ENCODE peak calls at places on chromosomes 6 and 20, in seven cellular contexts. O, W, U, A, T, E and F are unnamed samples.

GRCh38 chr6:11607381-11607780 is 69.8 kb downstream of the TMEM170B start:
- DNase-seq in O (no peak), T (no peak), W (no peak), E (peak; percentile 21), U (no peak), A (no peak), F (no peak)

GRCh38 chr20:62239278-62239879 is 1.1 kb downstream of the OSBPL2 start:
- DNase-seq in T (no peak), W (no peak), E (no peak), O (no peak), A (no peak), U (no peak), F (no peak)

GRCh38 chr6:136250686-136251008 is 536 bp upstream of the MTFR2 start:
- DNase-seq in E (peak; percentile 32), T (no peak), O (no peak), W (no peak), U (no peak), A (no peak), F (no peak)

GRCh38 chr6:30683137-30683979 is 3.1 kb downstream of the PPP1R18 start:
- DNase-seq in O (no peak), U (no peak), W (no peak), E (no peak), A (no peak), T (no peak), F (no peak)

GRCh38 chr6:43907312-43907711 is 137.3 kb downstream of the VEGFA start:
- DNase-seq in W (no peak), O (no peak), A (no peak), E (no peak), T (no peak), U (no peak), F (no peak)

GRCh38 chr20:57480444-57481152 is 44.3 kb downstream of the CTCFL start:
- DNase-seq in W (no peak), U (no peak), O (no peak), T (peak; percentile 10), E (no peak), A (no peak), F (no peak)

GRCh38 chr6:64679411-64679810 is 1027.6 kb downstream of the EYS start:
- DNase-seq in E (no peak), A (no peak), O (no peak), T (no peak), W (no peak), U (no peak), F (no peak)

GRCh38 chr6:117444600-117444999 is 18.9 kb upstream of the ROS1 start:
- DNase-seq in W (no peak), E (no peak), U (no peak), O (no peak), A (no peak), T (no peak), F (peak; percentile 91)

GRCh38 chr6:149132336-149132735 is 185.2 kb upstream of the TAB2 start:
- DNase-seq in W (no peak), U (no peak), T (no peak), O (no peak), E (no peak), A (no peak), F (no peak)

GRCh38 chr6:160050022-160050421 is 71.6 kb upstream of the SLC22A1 start:
- DNase-seq in T (no peak), E (no peak), O (no peak), W (no peak), U (no peak), A (no peak), F (peak; percentile 19)

GRCh38 chr20:25274481-25274880 is 26.6 kb downstream of the PYGB start:
- DNase-seq in T (no peak), E (no peak), A (no peak), U (no peak), W (no peak), O (no peak), F (no peak)

GRCh38 chr6:139881728-139882211 is 507.3 kb upstream of the CITED2 start:
- DNase-seq in A (no peak), T (no peak), O (no peak), W (peak; percentile 43), E (peak; percentile 29), U (no peak), F (peak; percentile 44)

GRCh38 chr20:775679-776135 is 7.4 kb upstream of the SLC52A3 start:
- DNase-seq in E (no peak), T (no peak), O (no peak), W (no peak), A (no peak), U (no peak), F (no peak)

GRCh38 chr6:2108700-2109306 is 136.6 kb downstream of the GMDS start:
- DNase-seq in W (no peak), U (no peak), T (no peak), A (no peak), E (peak; percentile 69), O (no peak), F (peak; percentile 45)